ENCODE peak calls at places on chromosome 15, in nine cellular contexts. One of them, this sample, is unnamed.

GRCh38 chr15:19973718-19974117 is 567.9 kb downstream of the GOLGA6L6 start:
- DNase-seq in ovary: no peak
- DNase-seq in fibroblast of lung: no peak
- DNase-seq in adipocyte: no peak
- DNase-seq in hepatocyte: no peak
- DNase-seq in neural progenitor cell: no peak
- DNase-seq in AG10803: no peak
- DNase-seq in kidney: no peak
- DNase-seq in neuronal stem cell: no peak
- DNase-seq in this sample: no peak

GRCh38 chr15:95134306-95135100 is 903.1 kb downstream of the MCTP2 start:
- DNase-seq in kidney: no peak
- DNase-seq in neuronal stem cell: no peak
- DNase-seq in adipocyte: peak; percentile 35
- DNase-seq in AG10803: peak; percentile 64
- DNase-seq in hepatocyte: no peak
- DNase-seq in fibroblast of lung: peak; percentile 36
- DNase-seq in ovary: no peak
- DNase-seq in neural progenitor cell: no peak
- DNase-seq in this sample: no peak

GRCh38 chr15:78075490-78076230 is 1.9 kb downstream of the TBC1D2B start:
- DNase-seq in kidney: no peak
- DNase-seq in fibroblast of lung: peak; percentile 90
- DNase-seq in neural progenitor cell: peak; percentile 65
- DNase-seq in adipocyte: peak; percentile 86
- DNase-seq in AG10803: peak; percentile 95
- DNase-seq in hepatocyte: peak; percentile 82
- DNase-seq in neuronal stem cell: peak; percentile 32
- DNase-seq in ovary: peak; percentile 64
- DNase-seq in this sample: peak; percentile 64

GRCh38 chr15:101088788-101089578 is 162.9 kb downstream of the CHSY1 start:
- DNase-seq in adipocyte: peak; percentile 67
- DNase-seq in neuronal stem cell: peak; percentile 49
- DNase-seq in fibroblast of lung: peak; percentile 41
- DNase-seq in kidney: peak; percentile 87
- DNase-seq in hepatocyte: peak; percentile 74
- DNase-seq in neural progenitor cell: peak; percentile 73
- DNase-seq in AG10803: peak; percentile 45
- DNase-seq in ovary: peak; percentile 75
- DNase-seq in this sample: peak; percentile 84

GRCh38 chr15:25249236-25250010 is 189.4 kb downstream of the UBE3A start:
- DNase-seq in ovary: peak; percentile 1
- DNase-seq in kidney: no peak
- DNase-seq in AG10803: no peak
- DNase-seq in adipocyte: no peak
- DNase-seq in fibroblast of lung: no peak
- DNase-seq in neuronal stem cell: no peak
- DNase-seq in hepatocyte: no peak
- DNase-seq in neural progenitor cell: no peak
- DNase-seq in this sample: peak; percentile 22

GRCh38 chr15:96553006-96553405 is 222.5 kb downstream of the NR2F2 start:
- DNase-seq in fibroblast of lung: no peak
- DNase-seq in adipocyte: no peak
- DNase-seq in AG10803: peak; percentile 42
- DNase-seq in ovary: no peak
- DNase-seq in kidney: no peak
- DNase-seq in neuronal stem cell: no peak
- DNase-seq in neural progenitor cell: no peak
- DNase-seq in hepatocyte: no peak
- DNase-seq in this sample: no peak

GRCh38 chr15:25088261-25088790 is 133.5 kb downstream of the SNRPN start:
- DNase-seq in adipocyte: no peak
- DNase-seq in neural progenitor cell: no peak
- DNase-seq in kidney: no peak
- DNase-seq in ovary: no peak
- DNase-seq in neuronal stem cell: no peak
- DNase-seq in fibroblast of lung: no peak
- DNase-seq in AG10803: no peak
- DNase-seq in hepatocyte: no peak
- DNase-seq in this sample: no peak

GRCh38 chr15:63726491-63726890 is 107.3 kb downstream of the HERC1 start:
- DNase-seq in neural progenitor cell: no peak
- DNase-seq in neuronal stem cell: no peak
- DNase-seq in AG10803: peak; percentile 4
- DNase-seq in fibroblast of lung: no peak
- DNase-seq in kidney: no peak
- DNase-seq in hepatocyte: no peak
- DNase-seq in adipocyte: peak; percentile 21
- DNase-seq in ovary: no peak
- DNase-seq in this sample: no peak

GRCh38 chr15:58631319-58631718 is 118.2 kb downstream of the ADAM10 start:
- DNase-seq in kidney: no peak
- DNase-seq in neuronal stem cell: no peak
- DNase-seq in hepatocyte: no peak
- DNase-seq in AG10803: no peak
- DNase-seq in fibroblast of lung: no peak
- DNase-seq in ovary: no peak
- DNase-seq in neural progenitor cell: no peak
- DNase-seq in adipocyte: no peak
- DNase-seq in this sample: no peak

GRCh38 chr15:24761704-24762302 is 86.2 kb downstream of the NPAP1 start:
- DNase-seq in fibroblast of lung: peak; percentile 33
- DNase-seq in AG10803: peak; percentile 12
- DNase-seq in hepatocyte: no peak
- DNase-seq in adipocyte: peak; percentile 38
- DNase-seq in kidney: no peak
- DNase-seq in neuronal stem cell: no peak
- DNase-seq in ovary: no peak
- DNase-seq in neural progenitor cell: no peak
- DNase-seq in this sample: no peak

DNA sequence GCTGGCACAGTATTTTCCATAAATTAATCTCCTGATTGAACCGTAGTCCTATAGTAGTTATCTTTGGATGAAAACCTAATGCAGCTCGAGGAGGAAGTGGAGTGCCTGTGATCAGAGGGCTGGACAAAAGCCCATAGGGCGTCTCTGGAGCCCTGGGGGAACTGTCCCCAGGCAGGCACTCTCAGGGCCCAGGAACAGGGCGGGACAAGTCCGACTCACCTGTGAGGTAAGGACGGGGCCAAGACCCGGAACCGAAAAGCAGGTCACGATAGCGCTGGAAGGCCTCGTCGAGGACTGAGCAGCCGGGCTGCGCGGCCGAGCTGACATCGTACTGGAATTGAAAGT is 341 bp downstream of the HEXA start:
- DNase-seq in neural progenitor cell: no peak
- DNase-seq in AG10803: no peak
- DNase-seq in kidney: peak; percentile 92
- DNase-seq in hepatocyte: no peak
- DNase-seq in fibroblast of lung: no peak
- DNase-seq in ovary: no peak
- DNase-seq in adipocyte: no peak
- DNase-seq in neuronal stem cell: no peak
- DNase-seq in this sample: peak; percentile 77
- H3K4me3 ChIP-seq in neural progenitor cell: peak overlapping the region; percentile 98
- H3K4me3 ChIP-seq in AG10803: peak overlapping the region; percentile 95
- H3K4me3 ChIP-seq in kidney: peak overlapping the region; percentile 90
- H3K4me3 ChIP-seq in hepatocyte: peak overlapping the region; percentile 69
- H3K4me3 ChIP-seq in fibroblast of lung: peak overlapping the region; percentile 85
- H3K4me3 ChIP-seq in ovary: peak overlapping the region; percentile 72
- H3K4me3 ChIP-seq in adipocyte: peak overlapping the region; percentile 95
- H3K4me3 ChIP-seq in neuronal stem cell: peak overlapping the region; percentile 94
- H3K4me3 ChIP-seq in this sample: peak overlapping the region; percentile 75

GRCh38 chr15:60762167-60762566 is 283.2 kb upstream of the ICE2 start:
- DNase-seq in AG10803: no peak
- DNase-seq in hepatocyte: no peak
- DNase-seq in neuronal stem cell: no peak
- DNase-seq in fibroblast of lung: no peak
- DNase-seq in neural progenitor cell: no peak
- DNase-seq in adipocyte: no peak
- DNase-seq in kidney: no peak
- DNase-seq in ovary: no peak
- DNase-seq in this sample: no peak

GRCh38 chr15:60767134-60767824 is 288.3 kb upstream of the ICE2 start:
- DNase-seq in kidney: no peak
- DNase-seq in neuronal stem cell: no peak
- DNase-seq in ovary: no peak
- DNase-seq in neural progenitor cell: no peak
- DNase-seq in hepatocyte: no peak
- DNase-seq in fibroblast of lung: no peak
- DNase-seq in AG10803: no peak
- DNase-seq in adipocyte: no peak
- DNase-seq in this sample: no peak

GRCh38 chr15:60764408-60764963 is 285.5 kb upstream of the ICE2 start:
- DNase-seq in neuronal stem cell: no peak
- DNase-seq in AG10803: no peak
- DNase-seq in neural progenitor cell: no peak
- DNase-seq in fibroblast of lung: no peak
- DNase-seq in hepatocyte: no peak
- DNase-seq in ovary: no peak
- DNase-seq in adipocyte: no peak
- DNase-seq in kidney: no peak
- DNase-seq in this sample: no peak

GRCh38 chr15:60763668-60764067 is 284.7 kb upstream of the ICE2 start:
- DNase-seq in AG10803: no peak
- DNase-seq in hepatocyte: no peak
- DNase-seq in ovary: no peak
- DNase-seq in fibroblast of lung: no peak
- DNase-seq in neural progenitor cell: peak; percentile 67
- DNase-seq in neuronal stem cell: no peak
- DNase-seq in kidney: no peak
- DNase-seq in adipocyte: no peak
- DNase-seq in this sample: no peak

DNA sequence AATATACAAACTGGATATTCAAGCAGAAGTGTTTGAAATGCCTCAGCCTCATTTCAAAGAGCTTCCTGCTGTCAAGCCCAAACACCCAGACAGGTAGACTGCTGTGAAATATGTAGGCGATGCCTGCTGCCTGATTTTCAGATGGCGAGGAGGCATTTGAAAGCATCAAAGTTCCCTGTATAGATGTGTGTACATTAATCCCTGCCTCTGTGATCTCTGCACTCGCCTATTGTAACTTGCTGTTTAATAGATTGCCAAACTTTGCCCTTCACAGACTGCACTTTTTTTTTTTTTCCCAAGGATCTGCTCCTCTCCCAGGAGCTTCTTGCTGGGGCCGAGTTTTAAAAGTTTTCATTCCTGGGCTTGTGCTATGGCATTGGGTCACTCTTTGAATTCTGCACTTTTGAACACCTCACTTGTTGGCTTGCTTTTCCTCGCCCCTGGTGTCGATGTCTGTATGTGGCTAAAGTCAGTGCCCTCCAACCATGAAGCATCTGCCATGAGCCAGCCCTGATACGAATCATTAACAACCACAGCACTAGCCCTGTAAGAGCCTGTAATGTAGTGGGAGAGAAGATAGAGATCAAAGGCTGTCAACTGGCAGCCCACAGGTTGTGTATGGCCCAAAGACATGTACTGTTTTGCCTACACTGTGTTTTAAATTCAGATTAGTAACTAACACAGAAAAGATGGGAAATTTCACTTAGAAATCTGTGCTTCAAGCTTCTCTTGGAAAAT is 287.6 kb upstream of the ICE2 start:
- DNase-seq in kidney: no peak
- DNase-seq in fibroblast of lung: no peak
- DNase-seq in ovary: no peak
- DNase-seq in neural progenitor cell: no peak
- DNase-seq in adipocyte: no peak
- DNase-seq in hepatocyte: no peak
- DNase-seq in neuronal stem cell: no peak
- DNase-seq in AG10803: no peak
- DNase-seq in this sample: no peak
- H3K4me3 ChIP-seq in kidney: no peak overlapping the region
- H3K4me3 ChIP-seq in fibroblast of lung: no peak overlapping the region
- H3K4me3 ChIP-seq in ovary: no peak overlapping the region
- H3K4me3 ChIP-seq in neural progenitor cell: no peak overlapping the region
- H3K4me3 ChIP-seq in adipocyte: no peak overlapping the region
- H3K4me3 ChIP-seq in hepatocyte: no peak overlapping the region
- H3K4me3 ChIP-seq in neuronal stem cell: no peak overlapping the region
- H3K4me3 ChIP-seq in AG10803: no peak overlapping the region
- H3K4me3 ChIP-seq in this sample: no peak overlapping the region

DNA sequence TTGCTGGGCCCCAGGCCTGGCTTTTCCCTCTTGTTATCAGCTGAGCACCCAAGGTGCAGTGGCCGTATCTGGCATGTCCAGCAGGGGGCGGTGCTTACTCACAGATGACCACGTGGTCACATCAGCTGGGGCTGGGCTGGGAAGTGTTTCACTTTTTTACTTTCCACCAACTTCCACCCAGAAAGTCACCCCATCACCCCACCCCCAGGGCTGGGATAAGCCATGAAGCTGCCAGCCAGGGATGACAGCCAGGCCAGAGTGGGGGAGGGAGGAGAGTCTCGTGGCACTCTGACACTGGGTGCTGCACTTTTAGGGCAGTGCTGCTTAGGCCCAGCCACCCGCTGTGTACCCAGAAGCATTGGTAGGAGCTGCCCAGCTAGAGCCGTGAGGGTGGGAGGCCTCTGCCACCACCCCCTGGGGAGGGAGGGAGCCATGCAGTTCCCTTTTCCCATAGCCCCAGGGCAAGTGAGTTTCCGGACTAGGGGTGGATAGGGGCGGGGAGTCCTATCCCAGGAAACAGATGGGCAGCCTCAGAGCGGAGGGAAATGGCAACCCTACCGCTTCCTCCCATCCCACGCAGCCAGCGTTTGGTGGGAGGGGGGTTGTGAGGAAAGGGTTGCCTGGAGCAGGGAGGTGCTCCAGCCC is 6.1 kb downstream of the PPCDC start:
- DNase-seq in kidney: peak; percentile 96
- DNase-seq in neuronal stem cell: peak; percentile 86
- DNase-seq in AG10803: peak; percentile 89
- DNase-seq in adipocyte: peak; percentile 95
- DNase-seq in neural progenitor cell: peak; percentile 91
- DNase-seq in hepatocyte: peak; percentile 94
- DNase-seq in ovary: peak; percentile 96
- DNase-seq in fibroblast of lung: peak; percentile 89
- DNase-seq in this sample: peak; percentile 96
- H3K4me3 ChIP-seq in kidney: no peak overlapping the region
- H3K4me3 ChIP-seq in neuronal stem cell: no peak overlapping the region
- H3K4me3 ChIP-seq in AG10803: peak overlapping the region; percentile 46
- H3K4me3 ChIP-seq in adipocyte: peak overlapping the region; percentile 63
- H3K4me3 ChIP-seq in neural progenitor cell: no peak overlapping the region
- H3K4me3 ChIP-seq in hepatocyte: no peak overlapping the region
- H3K4me3 ChIP-seq in ovary: no peak overlapping the region
- H3K4me3 ChIP-seq in fibroblast of lung: peak overlapping the region; percentile 30
- H3K4me3 ChIP-seq in this sample: peak overlapping the region; percentile 19

DNA sequence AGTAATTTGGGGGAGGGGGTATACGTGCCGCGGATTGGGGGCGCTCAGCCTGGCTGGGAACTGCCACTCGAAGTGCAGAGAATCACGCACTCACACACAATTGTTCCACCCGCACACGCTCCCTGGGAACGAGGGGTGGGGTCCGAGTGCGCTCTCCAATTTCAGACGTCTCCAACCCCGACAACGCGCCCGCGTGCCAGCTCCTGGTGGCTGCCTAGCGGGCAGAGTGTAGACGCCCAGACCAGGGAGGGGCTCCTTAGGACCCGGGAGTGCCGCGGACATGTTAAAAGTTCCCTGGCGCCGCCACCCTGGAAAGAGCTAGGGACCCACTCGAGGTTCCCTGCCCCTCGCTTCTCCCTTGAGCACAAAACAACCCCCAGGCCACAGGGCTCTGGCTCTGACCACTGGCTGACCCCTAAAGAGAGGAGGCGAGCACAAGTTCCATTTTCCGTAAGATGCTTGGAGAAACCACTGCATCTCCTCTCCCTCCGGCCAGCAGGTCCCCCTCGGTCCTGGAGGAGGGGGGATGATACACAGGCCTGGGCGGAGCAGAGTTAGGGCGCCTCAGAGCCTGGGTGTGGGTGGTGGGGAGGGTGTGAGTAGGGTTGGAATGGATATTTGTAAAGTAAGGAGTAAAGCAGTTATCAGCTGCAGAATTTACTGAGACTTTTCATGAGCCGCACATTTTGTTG is 897 bp upstream of the ANKRD63 start:
- DNase-seq in ovary: no peak
- DNase-seq in adipocyte: no peak
- DNase-seq in hepatocyte: no peak
- DNase-seq in fibroblast of lung: no peak
- DNase-seq in AG10803: no peak
- DNase-seq in kidney: no peak
- DNase-seq in neuronal stem cell: no peak
- DNase-seq in neural progenitor cell: peak; percentile 53
- DNase-seq in this sample: no peak
- H3K4me3 ChIP-seq in ovary: no peak overlapping the region
- H3K4me3 ChIP-seq in adipocyte: no peak overlapping the region
- H3K4me3 ChIP-seq in hepatocyte: no peak overlapping the region
- H3K4me3 ChIP-seq in fibroblast of lung: no peak overlapping the region
- H3K4me3 ChIP-seq in AG10803: no peak overlapping the region
- H3K4me3 ChIP-seq in kidney: no peak overlapping the region
- H3K4me3 ChIP-seq in neuronal stem cell: no peak overlapping the region
- H3K4me3 ChIP-seq in neural progenitor cell: no peak overlapping the region
- H3K4me3 ChIP-seq in this sample: peak overlapping the region; percentile 49